ENCODE peak calls at places on chromosome 6, in seven cellular contexts. V, C, J, G, T, L and A are unnamed samples.

GRCh38 chr6:125271486-125272159 is 30.1 kb downstream of the HDDC2 start:
- DNase-seq in C (no peak), J (no peak), G (no peak), L (no peak), V (no peak), T (no peak), A (no peak)

GRCh38 chr6:24799541-24799915 is 811 bp upstream of the ARMH2 start:
- DNase-seq in V (no peak), J (no peak), C (no peak), T (no peak), L (no peak), G (no peak), A (no peak)

GRCh38 chr6:141326426-141326825 is 806.3 kb upstream of the GJE1 start:
- DNase-seq in T (no peak), J (peak; percentile 40), L (no peak), C (no peak), G (no peak), V (peak; percentile 97), A (peak; percentile 61)

GRCh38 chr6:164109770-164110140 is 695.2 kb downstream of the QKI start:
- DNase-seq in C (no peak), V (no peak), L (no peak), G (peak; percentile 74), T (peak; percentile 52), J (peak; percentile 49), A (no peak)

GRCh38 chr6:114000066-114000465 is 29.1 kb upstream of the HDAC2 start:
- DNase-seq in G (no peak), J (no peak), T (no peak), V (no peak), C (no peak), L (no peak), A (peak; percentile 57)

GRCh38 chr6:6057442-6058053 is 50.8 kb upstream of the NRN1 start:
- DNase-seq in L (no peak), G (no peak), V (peak; percentile 41), C (peak; percentile 57), T (no peak), J (peak; percentile 69), A (no peak)

GRCh38 chr6:2695464-2696095 is 55.1 kb downstream of the MYLK4 start:
- DNase-seq in T (no peak), V (peak; percentile 22), J (peak; percentile 30), L (no peak), C (peak; percentile 9), G (no peak), A (no peak)

GRCh38 chr6:117938324-117938995 is 31.4 kb downstream of the SLC35F1 start:
- DNase-seq in T (no peak), L (peak; percentile 26), V (no peak), J (no peak), G (no peak), C (no peak), A (no peak)

GRCh38 chr6:19444481-19444880 is 392.7 kb upstream of the ID4 start:
- DNase-seq in T (no peak), C (no peak), V (no peak), J (no peak), L (no peak), G (no peak), A (no peak)

GRCh38 chr6:82841309-82841708 is 224.3 kb downstream of the UBE3D start:
- DNase-seq in V (no peak), T (no peak), J (no peak), C (no peak), G (no peak), L (no peak), A (no peak)

GRCh38 chr6:5490495-5491069 is 229.3 kb downstream of the FARS2 start:
- DNase-seq in L (no peak), V (no peak), T (no peak), G (no peak), J (no peak), C (no peak), A (no peak)

GRCh38 chr6:62286470-62286843 is 432 bp upstream of the KHDRBS2 start:
- DNase-seq in T (no peak), V (no peak), L (no peak), J (no peak), G (no peak), C (no peak), A (no peak)

GRCh38 chr6:162940426-162940825 is 212.7 kb downstream of the PACRG start:
- DNase-seq in G (peak; percentile 29), L (no peak), V (no peak), T (no peak), C (no peak), J (no peak), A (no peak)

DNA sequence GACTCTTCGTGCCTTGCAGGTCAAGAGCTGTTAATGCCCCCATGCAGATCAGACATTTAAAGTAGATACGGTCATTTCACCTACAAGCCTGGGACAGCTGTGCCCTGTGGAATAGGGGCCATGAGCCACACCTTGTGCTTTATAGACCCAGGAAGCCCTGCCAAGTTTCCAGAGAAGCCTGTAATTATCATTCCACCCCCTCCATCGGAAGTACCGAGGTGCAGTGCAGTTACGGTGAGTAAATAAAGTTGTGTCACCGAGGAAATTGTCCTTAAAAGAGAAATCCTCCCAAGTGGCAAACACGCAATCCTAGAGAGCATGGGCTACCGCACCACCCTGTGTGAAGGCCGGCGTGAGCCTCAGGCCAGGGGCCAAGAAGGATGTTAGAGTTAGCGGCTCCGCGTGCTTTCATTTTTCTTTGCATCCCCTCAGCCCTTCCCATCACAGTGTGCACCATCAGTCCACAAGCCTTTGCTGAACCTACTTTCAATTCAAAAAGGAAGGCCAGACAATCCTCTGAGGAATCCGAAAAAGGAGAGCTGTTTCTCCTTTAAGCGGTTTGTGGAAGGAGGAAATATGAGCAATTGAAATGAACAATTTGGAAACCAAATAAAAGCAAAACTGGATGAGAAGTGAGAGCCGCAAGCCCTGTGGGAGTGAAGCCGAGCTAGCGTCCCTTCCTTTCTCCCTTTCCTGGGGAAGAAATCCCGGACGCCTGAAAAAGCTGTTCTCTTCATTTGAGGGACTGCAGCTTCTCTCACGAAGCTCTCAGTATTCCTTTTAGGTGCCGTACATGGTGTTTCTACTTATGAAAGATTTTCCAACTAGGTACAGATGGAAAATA is 183.3 kb upstream of the PDE10A start:
- DNase-seq in T (no peak), V (no peak), G (no peak), L (no peak), C (no peak), J (no peak), A (no peak)
- H3K4me3 ChIP-seq in T (peak overlapping the region; percentile 44), V (peak overlapping the region; percentile 54), G (peak overlapping the region; percentile 21), L (peak overlapping the region; percentile 31), C (no peak overlapping the region), J (no peak overlapping the region), A (peak overlapping the region; percentile 14)

GRCh38 chr6:148508401-148509151 is 165.9 kb downstream of the SASH1 start:
- DNase-seq in G (no peak), C (peak; percentile 84), V (no peak), J (peak; percentile 27), L (no peak), T (no peak), A (no peak)
- TF ChIP-seq CTCF in G (no peak), C (no peak), V (no peak), J (no peak), L (no peak), T (no peak), A (no peak)

DNA sequence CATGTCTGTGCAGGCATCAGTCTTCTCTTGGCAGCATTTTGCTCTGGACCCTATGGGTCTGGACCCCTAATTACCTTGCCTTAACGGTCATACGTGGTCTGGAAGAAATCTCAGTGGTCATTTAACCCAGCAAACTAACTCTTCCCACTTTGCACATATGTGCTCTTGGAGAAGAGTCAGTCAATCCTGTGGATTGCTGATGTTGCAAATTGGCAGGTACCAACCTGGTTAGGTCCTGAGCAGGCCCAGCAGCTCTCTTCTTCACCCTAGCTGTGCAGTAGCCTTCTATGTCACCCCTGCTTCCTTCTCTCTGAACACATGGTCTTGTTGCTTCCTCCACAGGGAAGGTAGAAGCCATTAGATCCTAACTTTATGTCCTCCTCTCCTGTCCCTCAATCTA is 1.6 kb downstream of the CEP43 start:
- DNase-seq in G (no peak), V (no peak), T (no peak), L (no peak), J (no peak), C (no peak), A (no peak)
- H3K4me3 ChIP-seq in G (no peak overlapping the region), V (peak overlapping the region; percentile 86), T (no peak overlapping the region), L (no peak overlapping the region), J (no peak overlapping the region), C (peak overlapping the region; percentile 91), A (peak overlapping the region; percentile 98)

DNA sequence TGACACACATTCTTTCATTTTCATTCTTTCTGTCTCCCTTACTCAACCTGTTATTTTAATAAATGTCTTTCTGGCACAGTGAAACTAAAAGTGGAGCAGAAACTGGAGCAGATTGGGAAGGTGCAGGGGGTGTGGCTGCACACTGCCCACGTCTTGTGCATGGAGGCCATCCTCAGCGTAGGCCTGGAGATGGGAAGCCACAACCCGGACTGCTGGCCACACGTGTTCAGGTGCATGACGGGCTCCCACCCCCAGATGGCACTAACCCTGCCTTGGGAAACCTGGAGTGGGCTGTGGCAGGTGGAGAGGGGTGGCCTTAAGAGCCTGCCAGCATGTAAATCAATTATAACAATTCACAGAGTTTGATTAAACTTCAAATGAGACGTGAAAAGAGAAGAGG is 71.4 kb upstream of the PBOV1 start:
- DNase-seq in G (peak; percentile 43), V (no peak), T (peak; percentile 24), C (peak; percentile 35), J (peak; percentile 38), L (no peak), A (peak; percentile 2)
- TF ChIP-seq CTCF in G (peak; percentile 17), V (peak; percentile 43), T (no peak), C (peak; percentile 44), J (peak; percentile 26), L (no peak), A (peak; percentile 32)